ENCODE peak calls at places on chromosomes 3 and 15, in eight cellular contexts. T is iris pigment epithelial cell; V is activated naive CD8-positive, alpha-beta T cell treated with anti-CD3 and anti-CD28 coated beads, Interleukin-2, amount 50 U/mL, for 16 hours; R is stromal cell of bone marrow; Q is effector memory CD4-positive, alpha-beta T cell; M is RKO; J is amniotic stem cell; S is T-helper 17 cell. I is an unnamed sample.

GRCh38 chr3:15647629-15648167 is 46.2 kb downstream of the BTD start:
- DNase-seq in T (peak; percentile 98), V (peak; percentile 6), R (peak; percentile 89), Q (peak; percentile 41), M (no peak), J (peak; percentile 58), S (no peak), I (no peak)

GRCh38 chr3:24181256-24181655 is 236.2 kb downstream of the NR1D2 start:
- DNase-seq in T (no peak), V (no peak), R (no peak), Q (no peak), M (no peak), J (no peak), S (no peak), I (no peak)

GRCh38 chr3:14228611-14229470 is 50.2 kb downstream of the LSM3 start:
- DNase-seq in T (no peak), V (no peak), R (no peak), Q (no peak), M (no peak), J (no peak), S (no peak), I (no peak)

GRCh38 chr3:174844746-174845145 is 14.4 kb upstream of the NAALADL2 start:
- DNase-seq in T (no peak), V (no peak), R (no peak), Q (no peak), M (no peak), J (no peak), S (no peak), I (no peak)

GRCh38 chr3:62154457-62155148 is 218.7 kb downstream of the FEZF2 start:
- DNase-seq in T (no peak), V (no peak), R (no peak), Q (no peak), M (no peak), J (no peak), S (no peak), I (no peak)

GRCh38 chr3:172379372-172379771 is 68.9 kb downstream of the GHSR start:
- DNase-seq in T (no peak), V (no peak), R (no peak), Q (no peak), M (no peak), J (no peak), S (no peak), I (no peak)

GRCh38 chr15:41498657-41499056 is 5.0 kb downstream of the ITPKA start:
- DNase-seq in T (no peak), V (no peak), R (no peak), Q (no peak), M (no peak), J (no peak), S (no peak), I (no peak)

GRCh38 chr3:181880339-181880738 is 168.6 kb downstream of the SOX2 start:
- DNase-seq in T (no peak), V (no peak), R (no peak), Q (no peak), M (no peak), J (no peak), S (no peak), I (no peak)

GRCh38 chr3:104080228-104080627 is 1286.5 kb upstream of the ALCAM start:
- DNase-seq in T (no peak), V (no peak), R (no peak), Q (no peak), M (no peak), J (no peak), S (no peak), I (no peak)

GRCh38 chr15:95603802-95604201 is 726.7 kb upstream of the NR2F2 start:
- DNase-seq in T (no peak), V (no peak), R (no peak), Q (no peak), M (no peak), J (no peak), S (no peak), I (no peak)

GRCh38 chr3:83477563-83477962 is 1481.2 kb upstream of the CADM2 start:
- DNase-seq in T (no peak), V (no peak), R (no peak), Q (no peak), M (no peak), J (no peak), S (no peak), I (no peak)

GRCh38 chr3:171173732-171174131 is 147.2 kb upstream of the SLC2A2 start:
- DNase-seq in T (peak; percentile 54), V (no peak), R (no peak), Q (no peak), M (no peak), J (no peak), S (no peak), I (peak; percentile 97)

GRCh38 chr3:112568642-112569041 is 6.8 kb downstream of the SLC35A5 start:
- DNase-seq in T (peak; percentile 59), V (no peak), R (no peak), Q (no peak), M (peak; percentile 63), J (no peak), S (no peak), I (no peak)

GRCh38 chr3:124163689-124164088 is 171.8 kb upstream of the ROPN1 start:
- DNase-seq in T (no peak), V (no peak), R (no peak), Q (no peak), M (no peak), J (no peak), S (no peak), I (no peak)

GRCh38 chr3:197380786-197381185 is 82.4 kb upstream of the DLG1 start:
- DNase-seq in T (no peak), V (no peak), R (no peak), Q (no peak), M (no peak), J (no peak), S (no peak), I (no peak)

GRCh38 chr3:126992216-126992615 is 9.3 kb downstream of the PLXNA1 start:
- DNase-seq in T (no peak), V (no peak), R (no peak), Q (no peak), M (no peak), J (no peak), S (no peak), I (no peak)

GRCh38 chr15:70376031-70376928 is 278.6 kb upstream of the TLE3 start:
- DNase-seq in T (no peak), V (no peak), R (no peak), Q (no peak), M (no peak), J (no peak), S (no peak), I (no peak)

GRCh38 chr3:13123266-13123665 is 50.0 kb upstream of the IQSEC1 start:
- DNase-seq in T (no peak), V (no peak), R (no peak), Q (no peak), M (no peak), J (no peak), S (no peak), I (no peak)

GRCh38 chr3:64342940-64343691 is 117.8 kb upstream of the PRICKLE2 start:
- DNase-seq in T (peak; percentile 96), V (no peak), R (peak; percentile 41), Q (no peak), M (no peak), J (peak; percentile 63), S (no peak), I (no peak)

GRCh38 chr15:29676961-29677402 is 145.3 kb downstream of the TJP1 start:
- DNase-seq in T (peak; percentile 59), V (no peak), R (no peak), Q (no peak), M (no peak), J (no peak), S (no peak), I (no peak)

GRCh38 chr15:33292718-33293307 is 18.0 kb upstream of the RYR3 start:
- DNase-seq in T (peak; percentile 59), V (no peak), R (no peak), Q (peak; percentile 0), M (peak; percentile 65), J (peak; percentile 46), S (no peak), I (peak; percentile 68)

GRCh38 chr15:37973856-37974255 is 39.4 kb downstream of the TMCO5A start:
- DNase-seq in T (peak; percentile 64), V (no peak), R (no peak), Q (no peak), M (no peak), J (no peak), S (no peak), I (no peak)